ENCODE peak calls at places on chromosomes 13 and 19, in ten cellular contexts. T, O, A, B, R, K, G, M, P and C are unnamed samples.

GRCh38 chr19:34512254-34512796 is 30.8 kb downstream of the WTIP start:
- DNase-seq in T (no peak), O (no peak), A (no peak), B (no peak), R (no peak), K (no peak), G (no peak), M (no peak), P (no peak), C (no peak)

GRCh38 chr13:48831248-48831647 is 144.5 kb upstream of the FNDC3A start:
- DNase-seq in T (no peak), O (peak; percentile 31), A (no peak), B (no peak), R (no peak), K (no peak), G (peak; percentile 17), M (no peak), P (peak; percentile 73), C (no peak)

GRCh38 chr13:108031859-108032258 is 183.5 kb downstream of the LIG4 start:
- DNase-seq in T (no peak), O (no peak), A (no peak), B (no peak), R (no peak), K (no peak), G (no peak), M (no peak), P (no peak), C (no peak)

GRCh38 chr13:50697746-50698526 is 145.6 kb downstream of the DLEU7 start:
- DNase-seq in T (no peak), O (no peak), A (no peak), B (no peak), R (no peak), K (no peak), G (peak; percentile 33), M (no peak), P (no peak), C (no peak)

GRCh38 chr13:95704510-95704909 is 27.6 kb downstream of the DNAJC3 start:
- DNase-seq in T (no peak), O (no peak), A (no peak), B (no peak), R (no peak), K (no peak), G (no peak), M (no peak), P (peak; percentile 17), C (no peak)

GRCh38 chr13:25901460-25902376 is 150.1 kb downstream of the SHISA2 start:
- DNase-seq in T (no peak), O (peak; percentile 11), A (no peak), B (no peak), R (peak; percentile 79), K (no peak), G (peak; percentile 100), M (no peak), P (peak; percentile 5), C (peak; percentile 77)

GRCh38 chr19:6811906-6812305 is 39.4 kb downstream of the VAV1 start:
- DNase-seq in T (no peak), O (peak; percentile 39), A (no peak), B (no peak), R (peak; percentile 16), K (no peak), G (peak; percentile 85), M (no peak), P (peak; percentile 30), C (peak; percentile 11)

GRCh38 chr19:18629166-18630088 is 7.4 kb upstream of the KLHL26 start:
- DNase-seq in T (no peak), O (no peak), A (no peak), B (no peak), R (no peak), K (no peak), G (no peak), M (no peak), P (peak; percentile 48), C (peak; percentile 47)

GRCh38 chr13:50731400-50731799 is 112.1 kb downstream of the DLEU7 start:
- DNase-seq in T (no peak), O (peak; percentile 54), A (peak; percentile 58), B (no peak), R (peak; percentile 71), K (no peak), G (peak; percentile 97), M (peak; percentile 37), P (peak; percentile 80), C (no peak)

GRCh38 chr19:52600639-52601024 is 30.5 kb downstream of the ZNF701 start:
- DNase-seq in T (no peak), O (peak; percentile 3), A (no peak), B (peak; percentile 77), R (no peak), K (peak; percentile 3), G (no peak), M (peak; percentile 24), P (no peak), C (no peak)

GRCh38 chr19:12665646-12666304 is 767 bp downstream of the MAN2B1 start:
- DNase-seq in T (no peak), O (peak; percentile 10), A (no peak), B (no peak), R (no peak), K (no peak), G (no peak), M (no peak), P (no peak), C (no peak)

GRCh38 chr13:92838786-92839185 is 387.8 kb upstream of the GPC6 start:
- DNase-seq in T (no peak), O (peak; percentile 94), A (no peak), B (no peak), R (peak; percentile 95), K (no peak), G (peak; percentile 93), M (no peak), P (peak; percentile 88), C (peak; percentile 92)

GRCh38 chr19:1860133-1860775 is 3.1 kb downstream of the KLF16 start:
- DNase-seq in T (no peak), O (peak; percentile 81), A (peak; percentile 79), B (peak; percentile 85), R (peak; percentile 74), K (no peak), G (peak; percentile 33), M (peak; percentile 78), P (peak; percentile 88), C (no peak)

GRCh38 chr19:19554074-19555023 is 16.3 kb downstream of the CILP2 start:
- DNase-seq in T (no peak), O (peak; percentile 21), A (no peak), B (peak; percentile 62), R (no peak), K (no peak), G (no peak), M (no peak), P (peak; percentile 63), C (no peak)

GRCh38 chr19:10290439-10290875 is 705 bp downstream of the ICAM5 start:
- DNase-seq in T (no peak), O (peak; percentile 7), A (no peak), B (peak; percentile 15), R (no peak), K (no peak), G (no peak), M (no peak), P (peak; percentile 47), C (no peak)

GRCh38 chr19:11378319-11379189 is 4.1 kb downstream of the SWSAP1 start:
- DNase-seq in T (peak; percentile 79), O (peak; percentile 89), A (peak; percentile 43), B (peak; percentile 39), R (peak; percentile 85), K (no peak), G (peak; percentile 86), M (no peak), P (peak; percentile 89), C (peak; percentile 58)

GRCh38 chr19:9913237-9914000 is 22.9 kb downstream of the OLFM2 start:
- DNase-seq in T (no peak), O (no peak), A (no peak), B (peak; percentile 15), R (no peak), K (no peak), G (no peak), M (peak; percentile 36), P (no peak), C (no peak)

GRCh38 chr13:47930649-47931165 is 70.4 kb downstream of the SUCLA2 start:
- DNase-seq in T (no peak), O (no peak), A (no peak), B (no peak), R (no peak), K (no peak), G (no peak), M (no peak), P (no peak), C (no peak)

GRCh38 chr19:11887618-11888531 is at the start of gene ZNF69:
- DNase-seq in T (peak; percentile 90), O (peak; percentile 62), A (peak; percentile 91), B (peak; percentile 94), R (peak; percentile 65), K (peak; percentile 88), G (peak; percentile 28), M (peak; percentile 88), P (peak; percentile 86), C (no peak)

GRCh38 chr13:45282994-45283393 is 58.0 kb downstream of the TPT1 start:
- DNase-seq in T (no peak), O (no peak), A (no peak), B (no peak), R (no peak), K (no peak), G (no peak), M (no peak), P (no peak), C (no peak)
- H3K4me3 ChIP-seq in T (no peak overlapping the region), O (no peak overlapping the region), A (no peak overlapping the region), B (no peak overlapping the region), R (no peak overlapping the region), K (no peak overlapping the region), G (no peak overlapping the region), M (no peak overlapping the region), P (no peak overlapping the region), C (no peak overlapping the region)

GRCh38 chr19:309206-309565 is 18.0 kb upstream of the PLPP2 start:
- DNase-seq in T (no peak), O (no peak), A (peak; percentile 1), B (no peak), R (no peak), K (no peak), G (no peak), M (no peak), P (no peak), C (no peak)
- H3K4me3 ChIP-seq in T (no peak overlapping the region), O (no peak overlapping the region), A (peak overlapping the region; percentile 30), B (no peak overlapping the region), R (no peak overlapping the region), K (no peak overlapping the region), G (no peak overlapping the region), M (peak overlapping the region; percentile 53), P (no peak overlapping the region), C (no peak overlapping the region)

GRCh38 chr13:98172570-98173405 is 4.3 kb downstream of the RNF113B start:
- DNase-seq in T (no peak), O (peak; percentile 45), A (no peak), B (no peak), R (peak; percentile 53), K (no peak), G (no peak), M (no peak), P (peak; percentile 18), C (no peak)
- H3K4me3 ChIP-seq in T (peak overlapping the region; percentile 47), O (no peak overlapping the region), A (peak overlapping the region; percentile 23), B (no peak overlapping the region), R (no peak overlapping the region), K (no peak overlapping the region), G (no peak overlapping the region), M (no peak overlapping the region), P (no peak overlapping the region), C (no peak overlapping the region)

DNA sequence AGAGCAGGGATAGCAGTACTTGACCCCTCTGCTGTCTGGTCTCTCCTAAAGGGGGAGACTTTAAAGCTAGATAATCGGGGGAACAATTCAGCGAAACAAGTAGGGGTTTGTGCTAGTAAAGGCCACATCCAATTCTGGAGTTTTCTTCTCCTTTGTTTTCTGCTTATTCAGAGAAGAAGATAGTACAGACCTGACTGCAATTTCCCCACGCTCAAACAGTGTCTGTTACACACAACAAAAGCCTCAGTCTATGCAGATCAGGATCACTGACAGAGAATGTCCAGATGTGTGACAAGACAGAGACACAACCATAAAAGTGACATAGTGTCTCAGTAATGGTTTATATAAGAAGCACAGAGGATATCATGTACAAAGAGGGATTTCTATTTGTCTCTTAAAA is 70.8 kb upstream of the GTF3A start:
- DNase-seq in T (no peak), O (no peak), A (no peak), B (no peak), R (no peak), K (no peak), G (no peak), M (no peak), P (no peak), C (no peak)
- H3K4me3 ChIP-seq in T (no peak overlapping the region), O (peak overlapping the region; percentile 27), A (no peak overlapping the region), B (no peak overlapping the region), R (no peak overlapping the region), K (no peak overlapping the region), G (no peak overlapping the region), M (no peak overlapping the region), P (no peak overlapping the region), C (no peak overlapping the region)